ENCODE peak calls at places on chromosomes 3 and 15, in seven cellular contexts. J is GM23248, T is neuronal stem cell, X is astrocyte, H is fibroblast of lung, Z is SK-N-SH, W is hepatocyte. G is an unnamed sample.

GRCh38 chr15:100897201-100897872 is 17.7 kb downstream of the ALDH1A3 start:
- DNase-seq in J (no peak), T (no peak), X (no peak), H (no peak), Z (no peak), W (no peak), G (no peak)

GRCh38 chr3:9302425-9303181 is 53.2 kb upstream of the SRGAP3 start:
- DNase-seq in J (peak), T (peak), X (peak), H (peak), Z (peak), W (peak), G (peak)

GRCh38 chr3:38731522-38731921 is 82.0 kb upstream of the SCN5A start:
- DNase-seq in J (no peak), T (no peak), X (no peak), H (peak), Z (no peak), W (no peak), G (no peak)

GRCh38 chr15:93438310-93438709 is 349.3 kb upstream of the RGMA start:
- DNase-seq in J (no peak), T (no peak), X (no peak), H (no peak), Z (no peak), W (no peak), G (no peak)

GRCh38 chr15:58555168-58556027 is 123.6 kb downstream of the LIPC start:
- DNase-seq in J (no peak), T (no peak), X (no peak), H (no peak), Z (no peak), W (no peak), G (no peak)

GRCh38 chr15:66025972-66026371 is 156.7 kb downstream of the RAB11A start:
- DNase-seq in J (no peak), T (no peak), X (no peak), H (no peak), Z (no peak), W (no peak), G (no peak)

GRCh38 chr3:133937756-133938601 is 42.3 kb upstream of the RAB6B start:
- DNase-seq in J (peak), T (no peak), X (peak), H (peak), Z (no peak), W (no peak), G (no peak)

GRCh38 chr15:27665002-27665401 is 434.1 kb downstream of the OCA2 start:
- DNase-seq in J (no peak), T (no peak), X (no peak), H (no peak), Z (no peak), W (no peak), G (no peak)

GRCh38 chr3:57544181-57545125 is at the start of gene DNAH12:
- DNase-seq in J (peak), T (peak), X (peak), H (peak), Z (peak), W (peak), G (peak)

GRCh38 chr3:169295126-169295525 is 368.4 kb downstream of the MECOM start:
- DNase-seq in J (peak), T (no peak), X (no peak), H (peak), Z (no peak), W (no peak), G (no peak)

GRCh38 chr3:152669560-152669959 is 165.4 kb upstream of the P2RY1 start:
- DNase-seq in J (no peak), T (no peak), X (no peak), H (no peak), Z (no peak), W (no peak), G (no peak)

GRCh38 chr3:189270248-189270832 is 98.6 kb downstream of the TPRG1 start:
- DNase-seq in J (peak), T (no peak), X (peak), H (peak), Z (no peak), W (peak), G (peak)

GRCh38 chr15:56798639-56799038 is 65.3 kb upstream of the ZNF280D start:
- DNase-seq in J (no peak), T (no peak), X (no peak), H (no peak), Z (no peak), W (no peak), G (no peak)

GRCh38 chr3:34955684-34956083 is 683.6 kb upstream of the ARPP21 start:
- DNase-seq in J (no peak), T (no peak), X (no peak), H (no peak), Z (no peak), W (no peak), G (no peak)

GRCh38 chr3:195082811-195083210 is 188.1 kb downstream of the XXYLT1 start:
- DNase-seq in J (no peak), T (no peak), X (no peak), H (no peak), Z (no peak), W (no peak), G (no peak)

GRCh38 chr3:13072239-13073041 is 789 bp downstream of the IQSEC1 start:
- DNase-seq in J (no peak), T (no peak), X (no peak), H (no peak), Z (peak), W (no peak), G (peak)

GRCh38 chr15:64687167-64688085 is 88.0 kb downstream of the RBPMS2 start:
- DNase-seq in J (no peak), T (no peak), X (no peak), H (no peak), Z (no peak), W (no peak), G (no peak)

GRCh38 chr3:179430277-179430870 is 20.9 kb downstream of the GNB4 start:
- DNase-seq in J (no peak), T (no peak), X (no peak), H (no peak), Z (no peak), W (no peak), G (peak)

GRCh38 chr3:16467368-16467767 is 46.1 kb downstream of the RFTN1 start:
- DNase-seq in J (no peak), T (no peak), X (no peak), H (no peak), Z (no peak), W (no peak), G (no peak)

GRCh38 chr3:55801068-55801467 is 314.0 kb upstream of the WNT5A start:
- DNase-seq in J (no peak), T (no peak), X (no peak), H (no peak), Z (no peak), W (no peak), G (peak)

GRCh38 chr3:32293908-32294307 is 55.4 kb downstream of the CMTM8 start:
- DNase-seq in J (no peak), T (no peak), X (no peak), H (no peak), Z (no peak), W (no peak), G (no peak)

GRCh38 chr3:176839447-176839846 is 357.8 kb downstream of the TBL1XR1 start:
- DNase-seq in J (no peak), T (no peak), X (no peak), H (no peak), Z (no peak), W (no peak), G (no peak)

GRCh38 chr15:58503139-58504027 is 71.6 kb downstream of the LIPC start:
- DNase-seq in J (no peak), T (no peak), X (no peak), H (no peak), Z (no peak), W (no peak), G (no peak)

GRCh38 chr3:47636921-47637320 is 58.3 kb upstream of the CSPG5 start:
- DNase-seq in J (no peak), T (no peak), X (no peak), H (no peak), Z (no peak), W (no peak), G (no peak)

GRCh38 chr3:141644931-141645330 is 93.2 kb upstream of the RNF7 start:
- DNase-seq in J (peak), T (peak), X (no peak), H (peak), Z (peak), W (peak), G (peak)

GRCh38 chr3:117688583-117688982 is 979.0 kb downstream of the TUSC7 start:
- DNase-seq in J (no peak), T (no peak), X (no peak), H (no peak), Z (no peak), W (no peak), G (no peak)

GRCh38 chr15:75232826-75233503 is 25.2 kb upstream of the GOLGA6C start:
- DNase-seq in J (no peak), T (no peak), X (no peak), H (no peak), Z (no peak), W (no peak), G (no peak)

GRCh38 chr3:16441306-16441898 is 72.1 kb downstream of the RFTN1 start:
- DNase-seq in J (peak), T (no peak), X (peak), H (peak), Z (peak), W (no peak), G (no peak)

GRCh38 chr15:73822998-73823397 is 50.4 kb upstream of the TBC1D21 start:
- DNase-seq in J (peak), T (peak), X (peak), H (peak), Z (no peak), W (peak), G (peak)

GRCh38 chr15:70374096-70374495 is 276.4 kb upstream of the TLE3 start:
- DNase-seq in J (no peak), T (no peak), X (no peak), H (no peak), Z (no peak), W (no peak), G (no peak)

GRCh38 chr3:131396170-131396569 is 14.6 kb downstream of the NUDT16 start:
- DNase-seq in J (peak), T (no peak), X (no peak), H (no peak), Z (no peak), W (no peak), G (no peak)

DNA sequence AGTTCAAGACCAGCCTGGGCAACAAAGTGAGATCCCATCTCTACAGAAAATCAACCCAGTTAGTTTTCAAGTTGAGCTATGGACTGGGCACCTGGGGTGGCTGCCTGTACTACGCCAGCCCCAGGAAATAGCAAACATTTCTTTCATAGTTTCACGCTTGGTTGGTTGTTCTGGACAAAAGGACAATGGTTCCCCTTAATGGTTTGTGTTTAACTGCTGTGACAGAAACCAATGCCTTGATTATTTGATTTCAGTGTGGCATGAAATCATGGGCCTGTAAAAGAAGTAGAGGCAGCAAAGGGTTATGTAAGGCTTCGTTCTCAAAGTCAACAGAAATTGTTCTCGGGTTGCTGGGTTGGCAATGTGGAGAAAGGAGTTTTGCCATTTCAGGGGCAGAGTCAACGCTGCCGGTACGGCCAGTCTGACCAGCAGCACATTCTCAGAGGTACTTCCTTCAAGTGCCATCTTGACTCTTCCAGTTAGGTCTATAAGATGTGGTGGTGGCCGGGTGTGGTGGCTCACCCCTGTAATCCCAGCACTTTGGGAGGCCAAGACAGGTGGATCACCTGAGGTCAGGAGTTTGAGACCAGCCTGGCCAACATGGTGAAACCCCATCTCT is 12.7 kb downstream of the LCMT2 start:
- DNase-seq in J (no peak), T (no peak), X (no peak), H (no peak), Z (no peak), W (no peak), G (no peak)
- H2AFZ ChIP-seq in J (no peak), T (no peak), X (no peak), H (no peak), Z (no peak), W (no peak), G (no peak)

GRCh38 chr3:127491323-127491722 is 99.2 kb downstream of the TPRA1 start:
- DNase-seq in J (peak), T (no peak), X (no peak), H (no peak), Z (no peak), W (no peak), G (no peak)
- H3K4me2 ChIP-seq in J (no peak), T (no peak), X (no peak), H (no peak), Z (no peak), W (no peak), G (no peak)

GRCh38 chr15:26235148-26235769 is 372.1 kb upstream of the ATP10A start:
- DNase-seq in J (no peak), T (peak), X (no peak), H (no peak), Z (peak), W (no peak), G (no peak)
- H2AFZ ChIP-seq in J (no peak), T (peak), X (no peak), H (no peak), Z (no peak), W (no peak), G (no peak)

GRCh38 chr15:83207622-83208356 is at the start of gene HDGFL3:
- DNase-seq in J (peak), T (peak), X (peak), H (peak), Z (peak), W (peak), G (peak)
- H3K4me2 ChIP-seq in J (peak), T (peak), X (peak), H (peak), Z (peak), W (peak), G (peak)

GRCh38 chr3:166171695-166172094 is 334.5 kb upstream of the BCHE start:
- DNase-seq in J (no peak), T (no peak), X (no peak), H (no peak), Z (no peak), W (no peak), G (no peak)

GRCh38 chr3:166177130-166177529 is 339.9 kb upstream of the BCHE start:
- DNase-seq in J (no peak), T (no peak), X (peak), H (no peak), Z (no peak), W (no peak), G (peak)
- H2AFZ ChIP-seq in J (no peak), T (peak), X (no peak), H (no peak), Z (no peak), W (no peak), G (no peak)

DNA sequence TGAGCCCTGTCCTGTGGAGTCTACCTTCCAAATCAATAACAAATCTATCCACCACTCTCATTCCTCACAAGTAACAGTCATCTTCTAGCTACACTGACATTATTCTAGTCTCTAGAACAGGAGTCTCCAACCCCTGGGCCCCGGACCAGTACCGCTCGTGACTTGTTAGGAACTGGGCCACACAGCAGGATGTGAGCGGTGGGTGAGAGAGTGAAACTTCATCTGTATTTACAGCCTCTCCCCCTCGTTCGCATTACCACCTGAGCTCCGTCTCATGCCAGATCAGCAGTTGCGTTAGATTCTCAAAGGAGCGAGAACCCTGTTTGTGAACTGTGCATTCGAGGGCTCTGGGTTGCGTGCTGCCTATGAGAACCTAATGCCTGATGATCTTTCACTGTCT is 31.9 kb downstream of the ROBO2 start:
- DNase-seq in J (no peak), T (no peak), X (no peak), H (no peak), Z (no peak), W (no peak), G (no peak)
- H3K4me2 ChIP-seq in J (no peak), T (no peak), X (no peak), H (peak), Z (no peak), W (no peak), G (no peak)